ENCODE peak calls at places on chromosomes 4 and X, in seven cellular contexts. L is HepG2, H is lower lobe of right lung, P is neural progenitor cell, A is ovary, B is neuronal stem cell, U is kidney. F is an unnamed sample.

GRCh38 chrX:122777766-122778165 is 406.3 kb upstream of the GRIA3 start:
- DNase-seq in U (no peak), L (no peak), A (no peak), P (no peak), H (no peak), B (no peak), F (no peak)

GRCh38 chr4:124640037-124640730 is 72.3 kb downstream of the ANKRD50 start:
- DNase-seq in A (no peak), P (no peak), U (no peak), H (no peak), B (no peak), L (no peak), F (no peak)

GRCh38 chrX:105564536-105564935 is 257.8 kb upstream of the NRK start:
- DNase-seq in A (no peak), L (no peak), H (no peak), P (no peak), B (no peak), U (no peak), F (no peak)

GRCh38 chr4:70315928-70316327 is 18.9 kb upstream of the CABS1 start:
- DNase-seq in H (no peak), B (no peak), P (no peak), A (no peak), U (no peak), L (no peak), F (no peak)

GRCh38 chr4:37976513-37976912 is 16.3 kb downstream of the PTTG2 start:
- DNase-seq in P (no peak), U (no peak), H (no peak), L (peak; percentile 39), B (no peak), A (no peak), F (no peak)

GRCh38 chr4:106208481-106209460 is 107.2 kb downstream of the TBCK start:
- DNase-seq in U (peak; percentile 63), P (no peak), B (no peak), H (peak; percentile 44), A (no peak), L (no peak), F (no peak)

GRCh38 chr4:82437285-82438005 is 7.1 kb downstream of the ENOPH1 start:
- DNase-seq in P (no peak), L (no peak), A (no peak), H (no peak), B (no peak), U (no peak), F (no peak)

GRCh38 chr4:10020871-10021676 is at the start of gene SLC2A9:
- DNase-seq in A (no peak), L (peak; percentile 77), B (no peak), U (no peak), P (no peak), H (no peak), F (no peak)

GRCh38 chr4:3304831-3305609 is 12.2 kb downstream of the RGS12 start:
- DNase-seq in L (no peak), P (no peak), B (no peak), A (peak; percentile 82), U (peak; percentile 77), H (peak; percentile 37), F (no peak)

GRCh38 chr4:23881674-23882337 is 8.0 kb downstream of the PPARGC1A start:
- DNase-seq in L (peak; percentile 56), B (no peak), A (no peak), P (no peak), U (no peak), H (no peak), F (no peak)

GRCh38 chr4:173436149-173436579 is 37.2 kb upstream of the SCRG1 start:
- DNase-seq in H (no peak), U (no peak), L (no peak), P (peak; percentile 6), B (no peak), A (no peak), F (no peak)

GRCh38 chr4:2281575-2282343 is 19.9 kb upstream of the MXD4 start:
- DNase-seq in A (no peak), B (no peak), L (no peak), U (peak; percentile 62), P (no peak), H (no peak), F (peak; percentile 95)

GRCh38 chr4:31160146-31160545 is 440.0 kb downstream of the PCDH7 start:
- DNase-seq in U (no peak), H (no peak), L (no peak), A (no peak), P (no peak), B (no peak), F (no peak)

GRCh38 chrX:107978707-107979307 is 3.4 kb downstream of the TEX13B start:
- DNase-seq in U (no peak), L (peak; percentile 11), B (peak; percentile 20), H (no peak), A (no peak), P (peak; percentile 62), F (no peak)

GRCh38 chrX:46758956-46759644 is at the start of gene SLC9A7:
- DNase-seq in L (peak; percentile 52), A (peak; percentile 80), B (peak; percentile 69), H (peak; percentile 88), U (peak; percentile 89), P (peak; percentile 83), F (peak; percentile 74)

GRCh38 chr4:100828986-100829685 is 311.3 kb upstream of the EMCN start:
- DNase-seq in L (no peak), U (no peak), H (no peak), A (no peak), B (no peak), P (no peak), F (no peak)

GRCh38 chr4:185966997-185967775 is 101.8 kb upstream of the TLR3 start:
- DNase-seq in B (no peak), H (no peak), L (no peak), P (no peak), A (no peak), U (no peak), F (no peak)

GRCh38 chr4:20532871-20533870 is 167.1 kb upstream of the PACRGL start:
- DNase-seq in P (no peak), H (no peak), B (no peak), L (no peak), U (no peak), A (no peak), F (no peak)

GRCh38 chr4:184279496-184280082 is 61.9 kb upstream of the ENPP6 start:
- DNase-seq in A (no peak), L (no peak), U (no peak), H (no peak), B (no peak), P (no peak), F (no peak)

GRCh38 chr4:149784018-149784417 is 31.6 kb downstream of the IQCM start:
- DNase-seq in B (no peak), U (no peak), A (no peak), L (no peak), H (no peak), P (no peak), F (no peak)

GRCh38 chrX:82711432-82711831 is 796.7 kb upstream of the POU3F4 start:
- DNase-seq in A (no peak), P (peak; percentile 82), L (no peak), U (no peak), B (peak; percentile 66), H (no peak), F (no peak)

GRCh38 chrX:114797494-114797893 is 213.6 kb downstream of the HTR2C start:
- DNase-seq in H (no peak), A (no peak), U (no peak), P (no peak), L (no peak), B (no peak), F (no peak)

GRCh38 chr4:60726779-60727178 is 473.3 kb upstream of the ADGRL3 start:
- DNase-seq in B (no peak), U (no peak), L (no peak), A (no peak), H (no peak), P (no peak), F (no peak)

GRCh38 chr4:56388311-56388710 is 1.0 kb upstream of the AASDH start:
- DNase-seq in L (no peak), B (no peak), U (no peak), H (no peak), A (no peak), P (no peak), F (no peak)

DNA sequence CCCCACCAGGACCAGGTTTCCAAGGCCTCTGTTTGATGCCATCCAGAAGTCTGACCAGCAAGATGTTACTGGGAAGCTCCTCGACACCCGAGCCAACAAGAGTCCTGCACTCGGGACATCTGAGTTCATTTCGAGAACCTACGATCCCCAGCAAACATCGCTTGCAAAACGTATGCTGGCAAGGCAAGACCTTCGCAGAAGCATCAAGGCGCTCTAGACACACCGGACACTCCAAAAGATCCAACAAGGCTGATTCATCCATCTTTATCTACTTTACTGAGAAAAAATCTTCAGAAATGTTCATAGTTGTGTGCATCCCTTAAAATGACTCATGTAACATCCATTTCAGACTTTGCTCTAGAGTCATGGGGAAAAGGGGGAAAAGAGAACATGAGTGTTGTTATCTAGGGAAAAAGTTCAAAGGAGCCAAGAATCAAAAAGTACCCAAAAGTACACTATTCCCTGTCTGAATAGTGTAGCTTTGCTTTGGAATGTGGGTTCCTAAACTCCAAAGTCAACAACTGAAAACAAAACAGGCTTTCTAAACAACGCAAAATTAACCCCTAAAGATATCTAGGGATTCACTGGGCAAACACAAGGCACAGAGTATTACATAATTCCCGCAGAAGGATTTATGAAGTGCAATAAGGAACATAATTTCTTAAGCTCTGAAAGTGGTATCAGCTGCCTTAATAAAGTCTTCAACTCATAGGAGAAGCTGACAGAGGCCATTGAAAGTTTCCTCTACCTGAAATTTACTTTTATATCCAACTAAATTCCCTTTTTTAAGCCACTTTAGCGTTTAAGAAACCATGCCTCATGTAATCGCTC is 1.6 kb downstream of the SH3RF1 start:
- DNase-seq in P (peak; percentile 26), L (peak; percentile 75), B (no peak), A (no peak), H (no peak), U (no peak), F (no peak)
- H3K4me3 ChIP-seq in P (peak overlapping the region; percentile 82), L (peak overlapping the region; percentile 73), B (peak overlapping the region; percentile 71), A (peak overlapping the region; percentile 93), H (peak overlapping the region; percentile 81), U (peak overlapping the region; percentile 89), F (no peak overlapping the region)

GRCh38 chrX:20235755-20236154 is 31.0 kb downstream of the RPS6KA3 start:
- DNase-seq in H (no peak), U (no peak), L (no peak), A (no peak), P (no peak), B (no peak), F (no peak)
- H3K27ac ChIP-seq in H (no peak overlapping the region), U (no peak overlapping the region), L (no peak overlapping the region), A (no peak overlapping the region), P (no peak overlapping the region), B (no peak overlapping the region), F (no peak overlapping the region)

GRCh38 chr4:98249831-98250230 is 11.4 kb upstream of the RAP1GDS1 start:
- DNase-seq in A (no peak), B (no peak), L (no peak), P (no peak), U (no peak), H (no peak), F (no peak)
- H3K4me1 ChIP-seq in A (no peaks in the 10 kb centered on the region), B (no peaks in the 10 kb centered on the region), L (peaks cover 16% of the 10 kb centered on the region), P (no peaks in the 10 kb centered on the region), U (no peaks in the 10 kb centered on the region), H (no peaks in the 10 kb centered on the region), F (no peaks in the 10 kb centered on the region)

DNA sequence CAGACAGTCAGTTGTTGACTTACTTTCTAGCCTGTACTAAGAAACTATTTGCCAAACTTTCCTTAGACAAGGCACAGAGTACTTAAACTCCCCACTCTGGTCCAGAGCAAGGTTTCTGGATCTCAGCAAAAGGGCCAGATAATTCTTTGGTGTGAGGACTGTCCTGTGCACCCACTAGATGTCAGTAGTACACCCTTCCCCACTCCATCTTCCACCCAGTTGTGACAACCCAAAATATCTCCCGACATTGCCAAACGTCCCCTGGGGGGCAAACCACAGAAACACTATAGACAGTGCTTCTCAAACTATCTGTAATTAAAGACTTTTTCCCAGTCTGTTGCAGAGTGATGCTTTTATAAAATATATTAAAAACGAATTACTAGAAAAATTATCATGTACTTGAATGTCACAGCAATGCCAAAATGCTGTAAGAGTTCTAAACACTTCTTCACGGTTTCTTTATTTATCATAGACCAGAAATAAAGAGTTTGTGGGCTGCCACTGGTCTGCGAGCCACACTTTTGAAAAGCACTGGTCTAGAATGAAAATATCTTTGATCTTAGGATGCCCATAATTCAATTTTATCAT is 203.5 kb downstream of the PRDM5 start:
- DNase-seq in L (peak; percentile 3), H (no peak), P (peak; percentile 56), B (no peak), U (no peak), A (peak; percentile 34), F (peak; percentile 12)
- H3K4me3 ChIP-seq in L (no peak overlapping the region), H (no peak overlapping the region), P (no peak overlapping the region), B (no peak overlapping the region), U (no peak overlapping the region), A (no peak overlapping the region), F (no peak overlapping the region)